ENCODE peak calls at places on chromosomes 4 and X, in four cellular contexts. E is PC-3, K is lung, T is endothelial cell. M is an unnamed sample.

GRCh38 chrX:12949205-12949926 is 25.5 kb upstream of the TMSB4X start:
- DNase-seq in K (no peak), T (no peak), E (no peak), M (no peak)

GRCh38 chr4:99028187-99028586 is 32.7 kb downstream of the METAP1 start:
- DNase-seq in K (no peak), E (peak), T (no peak), M (no peak)

GRCh38 chr4:79042079-79042674 is 102.9 kb upstream of the PAQR3 start:
- DNase-seq in E (peak), K (no peak), T (peak), M (no peak)

GRCh38 chrX:48892896-48893295 is 4.7 kb downstream of the TIMM17B start:
- DNase-seq in K (no peak), E (no peak), T (no peak), M (no peak)

GRCh38 chr4:132228676-132229075 is 920.4 kb upstream of the PCDH10 start:
- DNase-seq in E (no peak), T (no peak), K (no peak), M (no peak)

GRCh38 chr4:39085891-39086290 is 23.9 kb downstream of the KLHL5 start:
- DNase-seq in T (no peak), K (no peak), E (no peak), M (no peak)

GRCh38 chrX:48957477-48957826 is at the start of gene OTUD5:
- DNase-seq in T (peak), E (no peak), K (peak), M (no peak)

GRCh38 chr4:39446842-39447573 is 11.7 kb downstream of the RPL9 start:
- DNase-seq in K (peak), T (peak), E (peak), M (no peak)

GRCh38 chr4:36037127-36037526 is 207.2 kb downstream of the ARAP2 start:
- DNase-seq in E (no peak), T (no peak), K (no peak), M (no peak)

GRCh38 chr4:88017516-88018302 is 10.3 kb downstream of the PKD2 start:
- DNase-seq in E (peak), T (no peak), K (no peak), M (no peak)

GRCh38 chr4:25993564-25994185 is 79.7 kb downstream of the SMIM20 start:
- DNase-seq in E (peak), K (no peak), T (peak), M (peak)

GRCh38 chr4:148573284-148573683 is 131.1 kb upstream of the NR3C2 start:
- DNase-seq in T (no peak), K (no peak), E (no peak), M (no peak)

GRCh38 chrX:88397551-88397950 is 349.5 kb upstream of the CPXCR1 start:
- DNase-seq in E (peak), T (no peak), K (no peak), M (no peak)

GRCh38 chrX:9845574-9845948 is 59.3 kb downstream of the SHROOM2 start:
- DNase-seq in K (no peak), T (no peak), E (no peak), M (no peak)

GRCh38 chrX:132671229-132671641 is 182.4 kb upstream of the MBNL3 start:
- DNase-seq in K (no peak), T (no peak), E (peak), M (no peak)

GRCh38 chr4:23920716-23921446 is 31.0 kb upstream of the PPARGC1A start:
- DNase-seq in K (no peak), T (no peak), E (no peak), M (no peak)

GRCh38 chr4:150816491-150816890 is 198.6 kb downstream of the LRBA start:
- DNase-seq in E (no peak), T (no peak), K (no peak), M (no peak)

GRCh38 chr4:61204353-61204752 is 4.2 kb downstream of the ADGRL3 start:
- DNase-seq in E (peak), T (no peak), K (no peak), M (no peak)

GRCh38 chr4:15906024-15906443 is 32.5 kb downstream of the FGFBP1 start:
- DNase-seq in E (peak), K (peak), T (no peak), M (no peak)

GRCh38 chrX:93985621-93986020 is 311.6 kb downstream of the FAM133A start:
- DNase-seq in K (no peak), T (no peak), E (peak), M (no peak)

GRCh38 chrX:34654939-34655338 is 2.1 kb downstream of the TMEM47 start:
- DNase-seq in K (no peak), T (no peak), E (no peak), M (no peak)

GRCh38 chr4:98363431-98363830 is 102.2 kb downstream of the RAP1GDS1 start:
- DNase-seq in E (no peak), T (no peak), K (no peak), M (no peak)

GRCh38 chr4:74006009-74006476 is 7.6 kb upstream of the CXCL5 start:
- DNase-seq in T (no peak), K (no peak), E (peak), M (no peak)

GRCh38 chrX:92247076-92247475 is 467.9 kb downstream of the PCDH11X start:
- DNase-seq in E (peak), T (no peak), K (no peak), M (no peak)

GRCh38 chr4:37981425-37981824 is 21.2 kb downstream of the PTTG2 start:
- DNase-seq in E (no peak), T (no peak), K (no peak), M (no peak)

GRCh38 chr4:8608714-8609391 is 16.3 kb downstream of the CPZ start:
- DNase-seq in E (no peak), T (no peak), K (no peak), M (no peak)

GRCh38 chr4:182604161-182604591 is 313.0 kb downstream of the DCTD start:
- DNase-seq in E (peak), K (no peak), T (no peak), M (no peak)

GRCh38 chrX:80550722-80551121 is 130.5 kb downstream of the TENT5D start:
- DNase-seq in T (peak), K (no peak), E (peak), M (no peak)

GRCh38 chr4:183130328-183131155 is 31.5 kb downstream of the WWC2 start:
- DNase-seq in E (peak), K (peak), T (no peak), M (no peak)

GRCh38 chrX:136629084-136629750 is 18.7 kb upstream of the CD40LG start:
- DNase-seq in K (no peak), E (no peak), T (no peak), M (no peak)
- TF ChIP-seq CTCF in K (no peak), E (no peak), T (no peak), M (no peak)

GRCh38 chrX:25014366-25014838 is 1.4 kb downstream of the ARX start:
- DNase-seq in T (no peak), E (no peak), K (no peak), M (no peak)
- TF ChIP-seq CTCF in T (no peak), E (no peak), K (no peak), M (no peak)

DNA sequence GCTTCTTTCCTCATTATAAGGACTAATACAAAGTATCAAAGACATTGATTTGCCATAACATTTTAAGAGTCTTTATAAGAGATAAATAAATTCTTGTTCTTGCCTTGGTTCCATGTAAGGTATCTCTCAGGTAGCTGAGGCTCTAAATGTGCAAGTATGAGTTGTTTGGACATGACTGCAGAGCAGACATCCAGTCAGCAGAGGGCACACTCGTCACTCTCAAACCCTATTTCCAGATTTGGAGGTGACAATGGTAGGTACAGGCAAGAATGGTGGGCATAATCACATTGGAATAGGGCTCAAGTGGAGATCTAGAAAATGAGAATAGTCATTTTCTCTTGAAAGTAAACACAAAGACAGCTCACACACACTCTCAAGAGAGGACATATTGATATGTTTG is 133.3 kb upstream of the ZIC3 start:
- DNase-seq in E (peak), K (no peak), T (peak), M (peak)
- TF ChIP-seq CTCF in E (peak), K (no peak), T (peak), M (peak)

GRCh38 chrX:47723689-47724088 is 64.7 kb upstream of the UXT start:
- DNase-seq in T (peak), E (no peak), K (no peak), M (no peak)
- TF ChIP-seq CTCF in T (no peak), E (peak), K (no peak), M (no peak)

GRCh38 chrX:98203800-98204199 is 1320.1 kb downstream of the RPA4 start:
- DNase-seq in T (no peak), K (no peak), E (peak), M (no peak)
- TF ChIP-seq CTCF in T (no peak), K (no peak), E (no peak), M (no peak)

DNA sequence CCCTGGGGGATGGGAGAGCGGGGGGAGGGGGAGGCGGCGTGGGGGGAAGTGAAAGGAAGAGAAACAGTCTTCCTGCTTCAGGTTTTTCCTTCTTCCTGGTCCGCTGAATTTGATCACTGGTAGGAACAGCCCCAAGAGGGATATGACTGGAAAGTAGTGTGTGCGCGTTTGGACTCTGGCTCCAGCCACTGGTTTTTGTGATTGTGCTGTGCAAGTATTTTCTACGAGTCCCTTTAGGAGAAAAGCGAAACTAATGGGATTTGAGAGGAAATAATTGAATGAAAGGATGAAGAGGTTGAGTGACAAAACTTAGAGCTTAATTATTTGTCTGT is 836 bp downstream of the PRRG1 start:
- DNase-seq in T (no peak), E (peak), K (no peak), M (no peak)
- TF ChIP-seq CTCF in T (no peak), E (no peak), K (no peak), M (no peak)